ENCODE peak calls at places on chromosomes 11 and 22, in seven cellular contexts. M, A, Z, N, G, T and V are unnamed samples.

GRCh38 chr22:41062146-41062545 is 30.2 kb upstream of the EP300 start:
- DNase-seq in T (no peak), M (no peak), Z (no peak), A (no peak), G (no peak), N (no peak), V (no peak)

GRCh38 chr11:17668166-17668565 is 51.2 kb upstream of the MYOD1 start:
- DNase-seq in T (no peak), G (no peak), Z (no peak), N (no peak), A (no peak), M (no peak), V (no peak)

GRCh38 chr22:31613286-31613903 is 48.6 kb downstream of the PISD start:
- DNase-seq in T (no peak), M (no peak), A (no peak), Z (no peak), N (no peak), G (no peak), V (no peak)

GRCh38 chr22:32632650-32633049 is 158.0 kb downstream of the FBXO7 start:
- DNase-seq in G (no peak), T (no peak), Z (no peak), A (no peak), N (no peak), M (no peak), V (no peak)

GRCh38 chr22:22720724-22721261 is 76.4 kb downstream of the GGTLC2 start:
- DNase-seq in M (no peak), T (peak), N (no peak), G (peak), A (no peak), Z (no peak), V (no peak)

GRCh38 chr11:48062649-48063048 is 82.3 kb downstream of the PTPRJ start:
- DNase-seq in T (no peak), G (no peak), N (no peak), M (no peak), Z (no peak), A (no peak), V (no peak)

GRCh38 chr11:71065794-71066193 is 186.6 kb downstream of the SHANK2 start:
- DNase-seq in A (no peak), N (no peak), Z (no peak), T (no peak), M (no peak), G (no peak), V (no peak)

GRCh38 chr11:62999649-63000048 is 14.9 kb upstream of the SLC22A6 start:
- DNase-seq in G (peak), T (no peak), N (no peak), Z (no peak), M (no peak), A (no peak), V (no peak)

GRCh38 chr11:290621-291231 is 1.8 kb downstream of the PGGHG start:
- DNase-seq in M (no peak), N (no peak), T (no peak), G (no peak), Z (no peak), A (peak), V (no peak)